ENCODE peak calls at places on chromosome 1, in five cellular contexts. One of them, this sample, is unnamed. For H3K36me3, the result is how much of the 10 kb centered on the place peaks cover.

GRCh38 chr1:226388131-226388530 is 19.8 kb downstream of the PARP1 start:
- DNase-seq in IMR-90: no peak
- DNase-seq in trophoblast cell: no peak
- DNase-seq in H1: no peak
- DNase-seq in mesenchymal stem cell: no peak
- DNase-seq in this sample: no peak

GRCh38 chr1:212614398-212615091 is 6.0 kb downstream of the ATF3 start:
- DNase-seq in mesenchymal stem cell: peak
- DNase-seq in IMR-90: no peak
- DNase-seq in trophoblast cell: no peak
- DNase-seq in H1: no peak
- DNase-seq in this sample: no peak

GRCh38 chr1:198295975-198296374 is 139.2 kb downstream of the NEK7 start:
- DNase-seq in IMR-90: no peak
- DNase-seq in H1: no peak
- DNase-seq in mesenchymal stem cell: no peak
- DNase-seq in trophoblast cell: no peak
- DNase-seq in this sample: no peak

GRCh38 chr1:184068354-184068753 is 16.8 kb downstream of the TSEN15 start:
- DNase-seq in trophoblast cell: no peak
- DNase-seq in mesenchymal stem cell: no peak
- DNase-seq in H1: no peak
- DNase-seq in IMR-90: no peak
- DNase-seq in this sample: peak

GRCh38 chr1:177586429-177586828 is 383.4 kb downstream of the SEC16B start:
- DNase-seq in mesenchymal stem cell: peak
- DNase-seq in trophoblast cell: no peak
- DNase-seq in H1: no peak
- DNase-seq in IMR-90: peak
- DNase-seq in this sample: no peak

GRCh38 chr1:186763107-186763506 is 65.6 kb upstream of the PLA2G4A start:
- DNase-seq in IMR-90: peak
- DNase-seq in trophoblast cell: no peak
- DNase-seq in mesenchymal stem cell: peak
- DNase-seq in H1: no peak
- DNase-seq in this sample: no peak

GRCh38 chr1:200226268-200226968 is 183.4 kb downstream of the ZNF281 start:
- DNase-seq in mesenchymal stem cell: peak
- DNase-seq in IMR-90: peak
- DNase-seq in trophoblast cell: no peak
- DNase-seq in H1: no peak
- DNase-seq in this sample: no peak

GRCh38 chr1:37391181-37391949 is 83.0 kb upstream of the ZC3H12A start:
- DNase-seq in H1: peak
- DNase-seq in trophoblast cell: no peak
- DNase-seq in mesenchymal stem cell: no peak
- DNase-seq in IMR-90: no peak
- DNase-seq in this sample: no peak

GRCh38 chr1:54284781-54285563 is 85.0 kb downstream of the MRPL37 start:
- DNase-seq in H1: no peak
- DNase-seq in mesenchymal stem cell: no peak
- DNase-seq in IMR-90: no peak
- DNase-seq in trophoblast cell: no peak
- DNase-seq in this sample: no peak

GRCh38 chr1:7551442-7551841 is 219.7 kb upstream of the VAMP3 start:
- DNase-seq in trophoblast cell: no peak
- DNase-seq in IMR-90: no peak
- DNase-seq in mesenchymal stem cell: no peak
- DNase-seq in H1: no peak
- DNase-seq in this sample: no peak

GRCh38 chr1:32289256-32289655 is 2.6 kb upstream of the HDAC1 start:
- DNase-seq in trophoblast cell: no peak
- DNase-seq in IMR-90: no peak
- DNase-seq in mesenchymal stem cell: no peak
- DNase-seq in H1: no peak
- DNase-seq in this sample: no peak

GRCh38 chr1:204885790-204886189 is 15.1 kb downstream of the NFASC start:
- DNase-seq in H1: no peak
- DNase-seq in mesenchymal stem cell: no peak
- DNase-seq in trophoblast cell: no peak
- DNase-seq in IMR-90: no peak
- DNase-seq in this sample: no peak

GRCh38 chr1:225737179-225737578 is 40.4 kb upstream of the SRP9 start:
- DNase-seq in trophoblast cell: no peak
- DNase-seq in H1: no peak
- DNase-seq in IMR-90: no peak
- DNase-seq in mesenchymal stem cell: no peak
- DNase-seq in this sample: no peak

GRCh38 chr1:10033359-10033845 is 644 bp downstream of the UBE4B start:
- DNase-seq in mesenchymal stem cell: peak
- DNase-seq in H1: no peak
- DNase-seq in trophoblast cell: peak
- DNase-seq in IMR-90: peak
- DNase-seq in this sample: no peak

GRCh38 chr1:64112281-64112680 is 91.1 kb upstream of the UBE2U start:
- DNase-seq in mesenchymal stem cell: peak
- DNase-seq in H1: no peak
- DNase-seq in IMR-90: peak
- DNase-seq in trophoblast cell: peak
- DNase-seq in this sample: no peak

GRCh38 chr1:161311595-161312181 is 1.9 kb upstream of the MPZ start:
- DNase-seq in trophoblast cell: peak
- DNase-seq in mesenchymal stem cell: no peak
- DNase-seq in IMR-90: no peak
- DNase-seq in H1: no peak
- DNase-seq in this sample: no peak

GRCh38 chr1:236425031-236425663 is 31.1 kb downstream of the EDARADD start:
- DNase-seq in trophoblast cell: no peak
- DNase-seq in H1: no peak
- DNase-seq in IMR-90: no peak
- DNase-seq in mesenchymal stem cell: no peak
- DNase-seq in this sample: no peak

GRCh38 chr1:154911691-154912550 is 24.6 kb downstream of the PMVK start:
- DNase-seq in trophoblast cell: no peak
- DNase-seq in mesenchymal stem cell: no peak
- DNase-seq in IMR-90: no peak
- DNase-seq in H1: no peak
- DNase-seq in this sample: no peak

GRCh38 chr1:147749792-147750191 is 10.6 kb downstream of the GJA5 start:
- DNase-seq in mesenchymal stem cell: no peak
- DNase-seq in trophoblast cell: no peak
- DNase-seq in H1: no peak
- DNase-seq in IMR-90: no peak
- DNase-seq in this sample: no peak

GRCh38 chr1:36763771-36764170 is 270.5 kb downstream of the GRIK3 start:
- DNase-seq in mesenchymal stem cell: no peak
- DNase-seq in H1: no peak
- DNase-seq in IMR-90: no peak
- DNase-seq in trophoblast cell: no peak
- DNase-seq in this sample: no peak

GRCh38 chr1:1314237-1314586 is 5.8 kb downstream of the PUSL1 start:
- DNase-seq in trophoblast cell: no peak
- DNase-seq in H1: no peak
- DNase-seq in IMR-90: no peak
- DNase-seq in mesenchymal stem cell: no peak
- DNase-seq in this sample: no peak
- H3K36me3 ChIP-seq in trophoblast cell: half or more
- H3K36me3 ChIP-seq in H1: under half
- H3K36me3 ChIP-seq in IMR-90: half or more
- H3K36me3 ChIP-seq in mesenchymal stem cell: half or more
- H3K36me3 ChIP-seq in this sample: half or more

DNA sequence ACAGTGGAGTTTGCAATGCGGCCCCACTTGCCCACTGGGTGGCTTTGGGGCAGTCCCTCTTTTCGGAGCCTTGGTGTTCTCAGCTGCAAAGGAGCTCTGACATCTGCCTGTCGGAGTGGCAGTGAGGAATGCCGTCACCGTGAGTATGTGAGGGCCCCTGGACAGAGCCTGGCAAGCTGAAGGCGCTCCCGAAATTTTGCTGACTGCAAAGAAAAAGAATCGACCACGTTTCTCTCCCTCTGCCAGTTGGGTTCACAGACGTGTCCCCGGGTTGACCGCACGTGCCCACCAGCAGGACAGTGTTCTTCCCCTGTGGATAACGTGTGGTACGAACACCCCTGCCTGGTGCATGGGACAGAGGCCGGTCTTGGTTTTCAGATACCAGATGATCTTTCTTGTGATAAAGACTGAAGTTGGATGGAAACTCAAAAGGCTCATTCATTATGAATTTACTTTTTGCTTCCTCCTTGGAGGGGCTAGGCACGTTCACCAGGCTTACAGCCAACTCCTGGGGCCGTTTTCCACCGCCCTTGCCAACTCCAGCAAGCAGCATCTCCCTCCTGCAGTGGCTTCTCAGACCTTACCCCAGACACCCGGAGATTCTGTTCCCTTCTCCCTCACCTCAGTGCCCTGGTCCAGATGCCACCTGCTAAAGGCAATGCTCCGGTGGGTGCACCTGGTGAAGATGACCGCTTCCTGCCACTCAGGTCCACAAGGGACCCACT is 29.7 kb downstream of the ECE1 start:
- DNase-seq in IMR-90: no peak
- DNase-seq in trophoblast cell: no peak
- DNase-seq in H1: no peak
- DNase-seq in mesenchymal stem cell: no peak
- DNase-seq in this sample: no peak
- H3K14ac ChIP-seq in IMR-90: peak
- H3K14ac ChIP-seq in trophoblast cell: no peak
- H3K14ac ChIP-seq in H1: no peak
- H3K14ac ChIP-seq in mesenchymal stem cell: no peak
- H3K14ac ChIP-seq in this sample: no peak

GRCh38 chr1:62437273-62437945 is 560 bp downstream of the USP1 start:
- DNase-seq in mesenchymal stem cell: peak
- DNase-seq in H1: no peak
- DNase-seq in IMR-90: no peak
- DNase-seq in trophoblast cell: peak
- DNase-seq in this sample: peak
- H4K91ac ChIP-seq in mesenchymal stem cell: peak
- H4K91ac ChIP-seq in H1: peak
- H4K91ac ChIP-seq in IMR-90: peak
- H4K91ac ChIP-seq in trophoblast cell: peak
- H4K91ac ChIP-seq in this sample: peak

GRCh38 chr1:151408891-151409290 is 9.5 kb downstream of the PSMB4 start:
- DNase-seq in mesenchymal stem cell: no peak
- DNase-seq in IMR-90: peak
- DNase-seq in H1: no peak
- DNase-seq in trophoblast cell: no peak
- DNase-seq in this sample: no peak

GRCh38 chr1:151403612-151404011 is 4.2 kb downstream of the PSMB4 start:
- DNase-seq in H1: no peak
- DNase-seq in IMR-90: no peak
- DNase-seq in mesenchymal stem cell: no peak
- DNase-seq in trophoblast cell: no peak
- DNase-seq in this sample: no peak

GRCh38 chr1:151405167-151405951 is 6.0 kb downstream of the PSMB4 start:
- DNase-seq in mesenchymal stem cell: no peak
- DNase-seq in IMR-90: no peak
- DNase-seq in trophoblast cell: no peak
- DNase-seq in H1: no peak
- DNase-seq in this sample: no peak

GRCh38 chr1:151402764-151403163 is 3.4 kb downstream of the PSMB4 start:
- DNase-seq in trophoblast cell: no peak
- DNase-seq in H1: no peak
- DNase-seq in mesenchymal stem cell: no peak
- DNase-seq in IMR-90: no peak
- DNase-seq in this sample: no peak

DNA sequence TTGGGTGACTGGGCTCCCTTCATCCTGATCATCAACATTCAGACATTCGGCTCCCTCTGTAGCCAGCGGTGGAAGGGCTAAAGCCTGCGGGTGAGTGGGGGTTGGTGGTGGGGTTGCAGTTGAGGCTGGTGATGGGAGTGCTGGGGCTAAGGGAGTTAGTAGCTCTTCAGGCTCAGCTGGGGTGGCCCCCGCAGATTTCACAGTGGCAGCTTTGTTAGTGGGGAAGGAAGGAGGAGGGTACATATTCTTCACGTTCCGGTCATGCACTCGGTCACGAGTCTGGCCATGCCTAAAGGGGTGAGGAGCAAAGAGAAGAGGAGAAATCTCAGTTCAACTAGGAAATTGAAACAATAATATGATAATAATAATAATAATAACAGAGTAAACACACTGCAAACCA is 6.8 kb downstream of the PSMB4 start:
- DNase-seq in H1: no peak
- DNase-seq in mesenchymal stem cell: no peak
- DNase-seq in IMR-90: no peak
- DNase-seq in trophoblast cell: no peak
- DNase-seq in this sample: no peak
- H3K36me3 ChIP-seq in H1: half or more
- H3K36me3 ChIP-seq in mesenchymal stem cell: half or more
- H3K36me3 ChIP-seq in IMR-90: half or more
- H3K36me3 ChIP-seq in trophoblast cell: under half
- H3K36me3 ChIP-seq in this sample: half or more

DNA sequence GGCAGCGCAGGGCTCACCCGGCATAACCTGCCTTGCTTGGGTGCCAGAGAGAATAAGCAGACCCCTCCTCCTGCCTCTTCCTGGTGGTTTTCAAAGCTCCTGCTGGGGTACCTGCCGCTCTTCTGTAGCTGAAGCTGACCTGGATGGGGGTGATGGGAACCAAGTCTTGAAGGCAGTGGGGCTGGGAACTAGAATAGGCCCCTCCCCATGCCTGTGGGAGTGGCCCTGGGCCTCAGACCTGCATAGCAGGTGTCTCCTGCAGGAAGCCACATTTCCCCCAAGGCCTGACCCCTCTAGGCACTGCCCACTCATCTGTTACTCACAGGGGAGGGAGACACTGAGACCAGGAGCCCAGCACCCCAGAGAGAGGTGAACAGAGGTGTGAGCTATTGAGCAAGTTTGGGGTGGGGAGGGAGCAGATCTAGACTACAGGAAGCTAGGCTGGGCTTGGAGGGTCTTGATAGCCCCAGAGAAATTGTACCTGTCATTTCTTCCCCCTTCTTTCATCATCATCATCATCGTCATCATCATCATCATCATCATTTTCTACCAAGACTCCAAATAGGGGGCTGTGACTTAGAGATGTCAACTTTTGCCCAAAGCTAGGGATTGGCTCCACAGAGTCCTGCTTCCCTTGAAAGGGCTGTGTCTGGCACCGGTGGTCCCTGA is 10.1 kb downstream of the PADI1 start:
- DNase-seq in IMR-90: no peak
- DNase-seq in H1: no peak
- DNase-seq in mesenchymal stem cell: no peak
- DNase-seq in trophoblast cell: no peak
- DNase-seq in this sample: no peak
- H3K14ac ChIP-seq in IMR-90: no peak
- H3K14ac ChIP-seq in H1: no peak
- H3K14ac ChIP-seq in mesenchymal stem cell: no peak
- H3K14ac ChIP-seq in trophoblast cell: no peak
- H3K14ac ChIP-seq in this sample: no peak

This sample was measured in neuronal stem cell.